ENCODE peak calls at places on chromosome 15, in nine cellular contexts. P, Q, H, G, E, D, X, V and J are unnamed samples. For H3K27me3, the result is how much of the 10 kb centered on the place peaks cover.

GRCh38 chr15:69012761-69013364 is 1.6 kb upstream of the NOX5 start:
- DNase-seq in V (no peak), P (no peak), E (no peak), D (no peak), X (no peak), Q (no peak), H (no peak), G (no peak), J (no peak)

GRCh38 chr15:88243895-88244787 is 12.4 kb downstream of the NTRK3 start:
- DNase-seq in E (peak), D (peak), G (no peak), P (peak), H (peak), X (no peak), V (peak), Q (no peak), J (no peak)

GRCh38 chr15:76514292-76514691 is 177.7 kb downstream of the ISL2 start:
- DNase-seq in P (peak), D (no peak), E (peak), X (no peak), Q (no peak), V (no peak), H (no peak), G (no peak), J (no peak)

GRCh38 chr15:65245096-65245849 is 34.0 kb upstream of the CILP start:
- DNase-seq in V (peak), P (no peak), E (peak), D (no peak), H (peak), X (no peak), Q (peak), G (peak), J (peak)

GRCh38 chr15:24617646-24618045 is 57.9 kb upstream of the NPAP1 start:
- DNase-seq in E (no peak), G (no peak), P (no peak), X (no peak), H (no peak), D (no peak), Q (no peak), V (no peak), J (no peak)

GRCh38 chr15:22811640-22812039 is 25.2 kb downstream of the NIPA1 start:
- DNase-seq in X (no peak), Q (no peak), E (peak), V (peak), G (no peak), P (peak), D (no peak), H (peak), J (no peak)

GRCh38 chr15:83153288-83153687 is 45.8 kb downstream of the TM6SF1 start:
- DNase-seq in V (no peak), D (no peak), G (no peak), H (peak), P (no peak), E (no peak), Q (no peak), X (no peak), J (no peak)

GRCh38 chr15:58139631-58140522 is 1.7 kb downstream of the AQP9 start:
- DNase-seq in D (no peak), Q (no peak), V (no peak), H (peak), X (peak), E (no peak), G (no peak), P (no peak), J (no peak)

GRCh38 chr15:68158046-68158628 is 47.0 kb downstream of the CALML4 start:
- DNase-seq in D (no peak), V (no peak), G (no peak), Q (no peak), E (no peak), X (no peak), H (peak), P (no peak), J (no peak)

GRCh38 chr15:31480356-31481058 is 153.9 kb downstream of the KLF13 start:
- DNase-seq in E (no peak), D (no peak), X (no peak), P (no peak), G (no peak), V (peak), H (no peak), Q (no peak), J (no peak)

GRCh38 chr15:63892794-63893441 is 59.2 kb upstream of the HERC1 start:
- DNase-seq in G (no peak), E (no peak), D (no peak), H (no peak), Q (no peak), V (no peak), P (peak), X (peak), J (no peak)

GRCh38 chr15:62940755-62941361 is 101.7 kb upstream of the TPM1 start:
- DNase-seq in V (peak), Q (peak), D (no peak), E (peak), H (peak), P (no peak), G (peak), X (peak), J (peak)

GRCh38 chr15:91967935-91968605 is 114.6 kb downstream of the SLCO3A1 start:
- DNase-seq in E (no peak), H (peak), Q (no peak), P (no peak), G (no peak), V (no peak), X (no peak), D (no peak), J (no peak)

GRCh38 chr15:91966181-91966552 is 112.7 kb downstream of the SLCO3A1 start:
- DNase-seq in Q (no peak), E (no peak), V (no peak), P (no peak), D (no peak), G (no peak), H (no peak), X (no peak), J (no peak)

GRCh38 chr15:91968610-91969009 is 115.1 kb downstream of the SLCO3A1 start:
- DNase-seq in X (no peak), Q (no peak), V (no peak), E (no peak), G (no peak), P (no peak), H (no peak), D (no peak), J (no peak)

GRCh38 chr15:91973481-91973880 is 120.0 kb downstream of the SLCO3A1 start:
- DNase-seq in Q (no peak), G (no peak), V (no peak), H (no peak), X (no peak), E (no peak), D (no peak), P (no peak), J (no peak)

DNA sequence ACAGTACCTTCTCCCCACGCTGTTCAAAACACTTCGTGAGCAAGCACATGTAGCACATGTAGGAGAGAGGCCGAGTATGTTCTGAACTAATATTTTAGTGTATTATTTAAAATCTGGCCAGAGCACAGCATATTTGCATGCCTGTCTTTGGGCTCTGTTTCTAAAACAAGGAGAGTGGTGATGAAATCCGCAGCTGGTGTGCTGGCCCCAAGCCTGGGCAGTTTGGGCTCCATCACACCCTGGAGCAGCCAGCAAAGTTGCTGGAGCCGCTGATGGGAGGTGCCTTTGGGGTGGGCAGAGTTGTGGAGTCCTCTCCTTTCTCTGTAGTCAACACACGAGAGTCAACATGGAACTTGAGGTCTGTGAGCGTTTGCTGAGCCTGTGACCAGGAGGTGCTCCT is 116.6 kb downstream of the SLCO3A1 start:
- DNase-seq in Q (peak), E (no peak), X (no peak), P (no peak), D (no peak), V (no peak), G (peak), H (peak), J (peak)
- H3K27ac ChIP-seq in Q (no peak), E (no peak), X (no peak), P (no peak), D (no peak), V (no peak), G (no peak), H (peak), J (peak)

GRCh38 chr15:60017538-60018199 is 13.6 kb downstream of the FOXB1 start:
- DNase-seq in E (no peak), G (no peak), H (no peak), D (no peak), P (no peak), Q (no peak), X (peak), V (no peak), J (no peak)

GRCh38 chr15:60010467-60011257 is 6.6 kb downstream of the FOXB1 start:
- DNase-seq in E (no peak), D (no peak), Q (no peak), H (no peak), V (no peak), X (no peak), G (no peak), P (no peak), J (no peak)

GRCh38 chr15:60009581-60010379 is 5.7 kb downstream of the FOXB1 start:
- DNase-seq in E (no peak), H (no peak), X (no peak), D (no peak), G (no peak), Q (no peak), V (no peak), P (no peak), J (no peak)

GRCh38 chr15:60009124-60009523 is 5.0 kb downstream of the FOXB1 start:
- DNase-seq in V (no peak), P (peak), X (no peak), Q (no peak), G (no peak), H (no peak), D (no peak), E (no peak), J (no peak)

GRCh38 chr15:60012695-60013094 is 8.6 kb downstream of the FOXB1 start:
- DNase-seq in X (no peak), V (no peak), P (no peak), D (no peak), G (no peak), H (no peak), Q (no peak), E (no peak), J (no peak)
- H3K27me3 ChIP-seq in X (under half), V (under half), P (under half), D (half or more), G (under half), H (half or more), Q (under half), E (under half), J (half or more)

DNA sequence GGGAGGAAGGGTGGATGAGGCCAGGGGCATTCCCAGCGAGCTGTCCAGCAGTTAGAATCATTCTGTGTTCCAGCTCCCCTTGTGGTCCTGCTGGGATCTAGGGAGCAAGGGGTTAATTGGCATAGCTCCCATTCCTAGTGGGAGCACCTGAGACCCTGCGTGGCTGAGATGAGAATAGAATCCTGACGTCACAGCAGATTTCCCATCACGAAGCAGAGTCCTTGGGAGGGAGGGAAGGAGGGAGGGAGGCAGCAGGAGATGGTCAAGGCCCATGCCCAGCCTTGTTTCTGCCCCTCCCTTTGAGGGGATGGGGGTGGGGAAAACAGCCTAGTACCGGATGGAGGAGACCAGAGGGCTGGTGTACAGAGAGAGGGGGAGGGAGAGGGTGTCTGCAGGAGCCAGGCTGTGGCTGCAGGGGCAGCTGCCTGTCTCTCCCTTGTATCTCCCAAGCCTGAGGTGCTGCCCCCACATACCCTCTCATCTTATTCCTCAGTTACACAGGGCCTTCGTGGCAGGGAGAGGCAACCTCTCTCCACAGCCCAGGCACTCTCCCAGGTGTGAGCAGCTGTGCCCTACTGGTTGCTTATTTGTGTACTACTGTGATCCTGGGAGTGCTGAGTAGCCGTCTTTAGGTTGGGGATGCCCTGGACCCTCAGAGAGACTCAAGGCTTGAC is 5.4 kb downstream of the TYRO3 start:
- DNase-seq in D (no peak), H (no peak), X (no peak), V (peak), P (no peak), G (no peak), E (peak), Q (no peak), J (no peak)
- H3K27ac ChIP-seq in D (no peak), H (no peak), X (no peak), V (peak), P (no peak), G (no peak), E (peak), Q (no peak), J (no peak)

DNA sequence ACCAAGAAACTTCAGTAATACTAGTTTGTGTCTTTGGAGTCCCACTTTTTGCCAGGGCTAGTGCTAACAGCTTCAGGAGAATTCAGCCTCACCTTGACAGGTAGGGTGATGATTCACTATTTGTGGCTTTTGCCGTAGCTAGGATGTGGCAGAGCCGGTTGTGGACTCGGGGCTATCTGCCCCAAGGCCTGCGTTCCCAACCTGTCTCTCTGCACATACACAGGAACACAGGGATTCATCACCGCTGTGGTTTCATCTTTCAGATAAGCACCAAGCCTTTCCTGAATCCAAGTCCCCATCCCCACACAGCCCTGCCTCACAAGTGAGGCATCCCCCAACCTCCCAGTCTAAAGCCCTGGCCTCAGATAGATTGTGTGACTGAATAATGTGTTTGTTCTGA is 45.2 kb upstream of the POLG start:
- DNase-seq in D (no peak), E (no peak), H (no peak), V (no peak), Q (peak), X (no peak), P (no peak), G (no peak), J (no peak)
- H3K27me3 ChIP-seq in D (under half), E (under half), H (half or more), V (under half), Q (under half), X (under half), P (half or more), G (half or more), J (half or more)

GRCh38 chr15:66750609-66751008 is 48.6 kb downstream of the SMAD6 start:
- DNase-seq in P (no peak), H (no peak), V (no peak), G (no peak), D (no peak), Q (no peak), X (no peak), E (no peak), J (no peak)
- H3K27ac ChIP-seq in P (no peak), H (no peak), V (no peak), G (no peak), D (peak), Q (no peak), X (no peak), E (no peak), J (no peak)

GRCh38 chr15:66261056-66261455 is 7.5 kb upstream of the MEGF11 start:
- DNase-seq in D (no peak), V (no peak), X (no peak), H (no peak), E (no peak), P (no peak), G (no peak), Q (no peak), J (no peak)
- H3K27me3 ChIP-seq in D (under half), V (under half), X (under half), H (half or more), E (under half), P (under half), G (under half), Q (under half), J (under half)

DNA sequence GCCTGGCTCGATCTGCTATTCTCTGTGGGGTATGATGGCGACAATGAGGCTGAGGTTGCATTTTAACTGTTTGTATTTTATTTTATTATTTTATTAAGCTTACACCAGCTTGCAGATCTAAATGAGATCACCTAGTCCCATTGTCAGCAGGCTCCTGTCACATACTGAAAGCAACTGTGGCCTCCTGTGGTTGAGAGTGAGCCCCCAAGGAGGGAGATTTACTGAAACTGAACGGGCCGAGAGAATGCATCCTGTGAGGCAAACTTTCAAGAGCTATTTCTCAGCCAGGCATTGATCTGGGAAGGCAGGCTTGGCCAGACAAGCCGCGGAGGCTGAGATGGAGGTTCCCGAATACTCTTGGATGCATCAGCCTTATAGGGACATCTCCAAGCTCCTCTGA is 210.4 kb upstream of the ARRDC4 start:
- DNase-seq in D (no peak), V (no peak), G (no peak), P (no peak), E (no peak), Q (no peak), X (no peak), H (no peak), J (no peak)
- H3K27ac ChIP-seq in D (no peak), V (no peak), G (no peak), P (no peak), E (no peak), Q (no peak), X (no peak), H (no peak), J (no peak)

GRCh38 chr15:98286831-98287230 is 326.3 kb downstream of the ARRDC4 start:
- DNase-seq in E (no peak), Q (no peak), G (no peak), D (no peak), V (no peak), X (no peak), H (peak), P (no peak), J (no peak)

GRCh38 chr15:98286200-98286599 is 325.7 kb downstream of the ARRDC4 start:
- DNase-seq in H (no peak), V (no peak), G (no peak), P (no peak), E (no peak), Q (no peak), X (no peak), D (no peak), J (no peak)

GRCh38 chr15:98288091-98288590 is 327.6 kb downstream of the ARRDC4 start:
- DNase-seq in X (no peak), H (no peak), V (no peak), Q (no peak), E (no peak), G (no peak), D (no peak), P (no peak), J (no peak)

GRCh38 chr15:98292442-98293240 is 332.1 kb downstream of the ARRDC4 start:
- DNase-seq in P (peak), H (peak), E (peak), X (peak), D (peak), G (no peak), Q (peak), V (peak), J (peak)

GRCh38 chr15:98289747-98290146 is 329.2 kb downstream of the ARRDC4 start:
- DNase-seq in D (no peak), P (peak), X (no peak), V (no peak), G (no peak), H (no peak), Q (no peak), E (no peak), J (no peak)
- H3K27me3 ChIP-seq in D (under half), P (under half), X (under half), V (under half), G (under half), H (under half), Q (under half), E (half or more), J (under half)